ENCODE peak calls at places on chromosomes 7 and 10, in six cellular contexts. O is upper lobe of right lung; L is lower lobe of right lung; Z is activated naive CD8-positive, alpha-beta T cell treated with anti-CD3 and anti-CD28 coated beads for 36 hours; T is activated T-helper 1 cell treated with anti-CD3 and anti-CD28 coated beads, Interleukin-12 subunit alpha, Interleukin-12 subunit beta, Interleukin-2, Interleukin-4 antibody, amounts not matched to agents 30 ng/mL and 10 ng/mL and 1 ng/mL, durations not matched to agents 14 hours and 24 hours and 36 hours; H is nephron progenitor cell. M is an unnamed sample.

GRCh38 chr7:111029574-111030357 is 61.2 kb upstream of the LRRN3 start:
- DNase-seq in O (no peak), L (no peak), Z (peak), T (no peak), H (no peak), M (no peak)

GRCh38 chr10:51653025-51653424 is 46.4 kb downstream of the CSTF2T start:
- DNase-seq in O (no peak), L (no peak), Z (no peak), T (no peak), H (no peak), M (no peak)

GRCh38 chr10:47321521-47322195 is 596 bp upstream of the GDF2 start:
- DNase-seq in O (peak), L (no peak), Z (no peak), T (no peak), H (no peak), M (no peak)

GRCh38 chr7:66339141-66339540 is 134.0 kb downstream of the TPST1 start:
- DNase-seq in O (no peak), L (no peak), Z (no peak), T (no peak), H (no peak), M (no peak)

GRCh38 chr10:31927597-31928530 is 767 bp downstream of the ARHGAP12 start:
- DNase-seq in O (peak), L (peak), Z (peak), T (peak), H (peak), M (peak)

GRCh38 chr7:80380957-80381356 is 130.9 kb downstream of the GNAT3 start:
- DNase-seq in O (no peak), L (no peak), Z (no peak), T (no peak), H (no peak), M (no peak)

GRCh38 chr10:113924171-113924570 is 69.7 kb downstream of the NHLRC2 start:
- DNase-seq in O (no peak), L (no peak), Z (no peak), T (no peak), H (no peak), M (no peak)

GRCh38 chr10:109861051-109861450 is 62.3 kb downstream of the XPNPEP1 start:
- DNase-seq in O (no peak), L (no peak), Z (no peak), T (no peak), H (no peak), M (no peak)

GRCh38 chr10:52442576-52442975 is 128.5 kb downstream of the DKK1 start:
- DNase-seq in O (no peak), L (no peak), Z (no peak), T (no peak), H (no peak), M (no peak)

GRCh38 chr7:1810521-1810920 is 140.4 kb downstream of the ELFN1 start:
- DNase-seq in O (peak), L (no peak), Z (no peak), T (no peak), H (no peak), M (no peak)

GRCh38 chr7:91446819-91447218 is 182.6 kb downstream of the FZD1 start:
- DNase-seq in O (no peak), L (no peak), Z (no peak), T (no peak), H (no peak), M (no peak)

GRCh38 chr7:41437257-41438196 is 265.4 kb downstream of the INHBA start:
- DNase-seq in O (no peak), L (no peak), Z (no peak), T (no peak), H (no peak), M (no peak)

GRCh38 chr10:58217612-58218011 is 50.1 kb downstream of the IPMK start:
- DNase-seq in O (no peak), L (no peak), Z (no peak), T (no peak), H (no peak), M (no peak)

GRCh38 chr7:143362126-143362961 is at the start of gene FAM131B:
- DNase-seq in O (no peak), L (peak), Z (peak), T (no peak), H (peak), M (peak)

GRCh38 chr7:44750921-44751571 is 2.4 kb downstream of the ZMIZ2 start:
- DNase-seq in O (peak), L (no peak), Z (peak), T (peak), H (no peak), M (no peak)

GRCh38 chr10:33163941-33164824 is 170.3 kb downstream of the NRP1 start:
- DNase-seq in O (no peak), L (no peak), Z (no peak), T (no peak), H (no peak), M (no peak)

GRCh38 chr10:52420656-52421055 is 106.6 kb downstream of the DKK1 start:
- DNase-seq in O (no peak), L (no peak), Z (no peak), T (no peak), H (no peak), M (no peak)

GRCh38 chr10:5888352-5888751 is 1.3 kb downstream of the ANKRD16 start:
- DNase-seq in O (no peak), L (no peak), Z (no peak), T (no peak), H (no peak), M (no peak)

GRCh38 chr7:46932266-46932655 is 649.6 kb downstream of the TNS3 start:
- DNase-seq in O (no peak), L (no peak), Z (no peak), T (no peak), H (no peak), M (no peak)

GRCh38 chr10:132192991-132193670 is 6.4 kb downstream of the DPYSL4 start:
- DNase-seq in O (no peak), L (peak), Z (no peak), T (no peak), H (no peak), M (no peak)

GRCh38 chr10:126844406-126844805 is 60.8 kb upstream of the DOCK1 start:
- DNase-seq in O (no peak), L (no peak), Z (no peak), T (no peak), H (no peak), M (no peak)

GRCh38 chr7:116697761-116698160 is 25.8 kb downstream of the MET start:
- DNase-seq in O (no peak), L (no peak), Z (no peak), T (no peak), H (no peak), M (no peak)

GRCh38 chr10:99975942-99976809 is 33.6 kb downstream of the DNMBP start:
- DNase-seq in O (no peak), L (no peak), Z (no peak), T (no peak), H (no peak), M (no peak)

GRCh38 chr10:106728232-106728631 is 436.3 kb downstream of the SORCS1 start:
- DNase-seq in O (no peak), L (no peak), Z (no peak), T (no peak), H (no peak), M (no peak)

GRCh38 chr7:92836489-92837213 is at the start of gene CDK6:
- DNase-seq in O (peak), L (peak), Z (peak), T (peak), H (peak), M (peak)

GRCh38 chr7:152341039-152341913 is 94.5 kb downstream of the KMT2C start:
- DNase-seq in O (no peak), L (no peak), Z (no peak), T (no peak), H (peak), M (peak)

GRCh38 chr10:78756604-78757442 is 311.9 kb upstream of the ZMIZ1 start:
- DNase-seq in O (peak), L (peak), Z (peak), T (no peak), H (no peak), M (no peak)

GRCh38 chr10:77361846-77362245 is 275.8 kb downstream of the KCNMA1 start:
- DNase-seq in O (no peak), L (no peak), Z (no peak), T (no peak), H (no peak), M (no peak)

GRCh38 chr10:329361-330099 is 194.3 kb downstream of the ZMYND11 start:
- DNase-seq in O (peak), L (peak), Z (peak), T (no peak), H (no peak), M (peak)

GRCh38 chr7:45922810-45923209 is 1.7 kb upstream of the IGFBP3 start:
- DNase-seq in O (no peak), L (no peak), Z (no peak), T (no peak), H (no peak), M (no peak)

GRCh38 chr10:79044846-79045245 is 23.9 kb upstream of the ZMIZ1 start:
- DNase-seq in O (peak), L (peak), Z (no peak), T (no peak), H (no peak), M (no peak)

GRCh38 chr10:88489107-88489506 is 94.0 kb downstream of the RNLS start:
- DNase-seq in O (no peak), L (no peak), Z (no peak), T (no peak), H (no peak), M (no peak)

M was measured in GM23338.